ENCODE peak calls at places on chromosome 21, in six cellular contexts. Y is endothelial cell of umbilical vein, B is K562, R is A549, P is HepG2, K is GM12878. C is an unnamed sample.

GRCh38 chr21:17900990-17901385 is 81.8 kb upstream of the C21orf91 start:
- DNase-seq in Y (no peak), B (no peak), R (no peak), P (no peak), K (no peak), C (no peak)

GRCh38 chr21:25176637-25177412 is 430.5 kb downstream of the MRPL39 start:
- DNase-seq in Y (no peak), B (no peak), R (no peak), P (no peak), K (peak), C (no peak)

GRCh38 chr21:45818276-45818903 is 163.2 kb upstream of the COL6A1 start:
- DNase-seq in Y (no peak), B (no peak), R (peak), P (no peak), K (no peak), C (peak)

GRCh38 chr21:46639489-46640386 is 4.3 kb downstream of the PRMT2 start:
- DNase-seq in Y (peak), B (no peak), R (peak), P (peak), K (no peak), C (peak)

GRCh38 chr21:37647781-37648180 is 268.5 kb downstream of the KCNJ6 start:
- DNase-seq in Y (no peak), B (no peak), R (no peak), P (no peak), K (no peak), C (no peak)

GRCh38 chr21:20617130-20617529 is 381.1 kb upstream of the NCAM2 start:
- DNase-seq in Y (no peak), B (no peak), R (no peak), P (no peak), K (no peak), C (no peak)

GRCh38 chr21:44423312-44423821 is 31.9 kb upstream of the LRRC3 start:
- DNase-seq in Y (no peak), B (no peak), R (no peak), P (no peak), K (no peak), C (no peak)

GRCh38 chr21:27681038-27681437 is 714.1 kb upstream of the ADAMTS5 start:
- DNase-seq in Y (peak), B (no peak), R (no peak), P (no peak), K (no peak), C (no peak)

GRCh38 chr21:43880111-43880985 is 15.3 kb downstream of the AGPAT3 start:
- DNase-seq in Y (no peak), B (no peak), R (no peak), P (no peak), K (no peak), C (peak)

GRCh38 chr21:45259206-45259795 is 28.4 kb downstream of the POFUT2 start:
- DNase-seq in Y (no peak), B (no peak), R (no peak), P (no peak), K (no peak), C (no peak)

GRCh38 chr21:44761011-44761729 is 40.5 kb downstream of the UBE2G2 start:
- DNase-seq in Y (no peak), B (peak), R (no peak), P (peak), K (no peak), C (no peak)

GRCh38 chr21:45995686-45996179 is 14.2 kb downstream of the COL6A1 start:
- DNase-seq in Y (no peak), B (no peak), R (no peak), P (no peak), K (no peak), C (no peak)

GRCh38 chr21:38773108-38774061 is 32.3 kb upstream of the ETS2 start:
- DNase-seq in Y (peak), B (no peak), R (peak), P (peak), K (no peak), C (peak)

GRCh38 chr21:25636727-25637126 is 2.3 kb upstream of the JAM2 start:
- DNase-seq in Y (no peak), B (no peak), R (no peak), P (no peak), K (no peak), C (no peak)

GRCh38 chr21:41369105-41369914 is 7.5 kb downstream of the MX2 start:
- DNase-seq in Y (no peak), B (no peak), R (no peak), P (peak), K (peak), C (peak)

GRCh38 chr21:38958940-38959685 is 153.4 kb downstream of the ETS2 start:
- DNase-seq in Y (no peak), B (no peak), R (peak), P (peak), K (no peak), C (peak)

GRCh38 chr21:41482980-41483379 is 25.0 kb downstream of the TMPRSS2 start:
- DNase-seq in Y (no peak), B (no peak), R (no peak), P (no peak), K (no peak), C (no peak)

DNA sequence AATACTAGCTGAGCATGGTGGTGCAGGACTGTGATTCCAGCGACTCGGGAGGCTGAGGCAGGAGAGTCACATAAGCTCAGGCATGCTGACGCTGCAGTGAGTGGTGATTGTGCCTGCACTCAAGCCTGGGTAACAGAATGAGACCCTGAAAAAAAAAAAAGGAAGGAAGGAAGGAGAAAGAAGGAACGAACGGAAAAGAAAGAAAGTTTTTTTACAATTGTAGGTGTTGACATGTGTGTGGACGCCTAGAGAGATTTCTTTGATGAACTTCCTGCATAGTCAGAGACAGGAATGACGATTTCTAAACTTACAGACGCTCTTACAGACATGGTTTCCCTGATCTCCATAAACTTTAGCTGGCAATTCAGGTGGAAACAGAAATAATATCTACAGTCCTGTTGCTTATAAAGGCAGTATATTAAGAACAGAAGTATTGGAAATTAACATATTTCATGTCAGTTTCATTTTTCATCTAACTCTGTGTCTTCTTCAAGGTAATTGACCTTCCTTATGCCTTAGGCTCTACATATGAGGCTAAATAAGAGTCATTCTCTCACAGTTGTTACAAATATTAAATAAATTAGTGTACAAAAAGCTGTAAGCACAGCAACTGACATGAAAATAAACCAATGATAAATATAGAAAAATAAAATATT is 4.1 kb downstream of the SAMSN1 start:
- DNase-seq in Y (peak), B (no peak), R (no peak), P (no peak), K (no peak), C (peak)
- TF ChIP-seq POLR2A in Y (no peak), B (no peak), R (no peak), P (no peak), K (no peak), C (no peak)

GRCh38 chr21:40291560-40291959 is 424.3 kb downstream of the PCP4 start:
- DNase-seq in Y (no peak), B (no peak), R (no peak), P (no peak), K (no peak), C (no peak)
- TF ChIP-seq MYC in Y (no peak), B (no peak), R (no peak), P (no peak), K (no peak), C (no peak)

GRCh38 chr21:15592957-15593356 is 136.8 kb upstream of the USP25 start:
- DNase-seq in Y (no peak), B (no peak), R (no peak), P (no peak), K (no peak), C (no peak)

GRCh38 chr21:15586752-15587436 is 142.9 kb upstream of the USP25 start:
- DNase-seq in Y (no peak), B (no peak), R (no peak), P (no peak), K (no peak), C (no peak)

DNA sequence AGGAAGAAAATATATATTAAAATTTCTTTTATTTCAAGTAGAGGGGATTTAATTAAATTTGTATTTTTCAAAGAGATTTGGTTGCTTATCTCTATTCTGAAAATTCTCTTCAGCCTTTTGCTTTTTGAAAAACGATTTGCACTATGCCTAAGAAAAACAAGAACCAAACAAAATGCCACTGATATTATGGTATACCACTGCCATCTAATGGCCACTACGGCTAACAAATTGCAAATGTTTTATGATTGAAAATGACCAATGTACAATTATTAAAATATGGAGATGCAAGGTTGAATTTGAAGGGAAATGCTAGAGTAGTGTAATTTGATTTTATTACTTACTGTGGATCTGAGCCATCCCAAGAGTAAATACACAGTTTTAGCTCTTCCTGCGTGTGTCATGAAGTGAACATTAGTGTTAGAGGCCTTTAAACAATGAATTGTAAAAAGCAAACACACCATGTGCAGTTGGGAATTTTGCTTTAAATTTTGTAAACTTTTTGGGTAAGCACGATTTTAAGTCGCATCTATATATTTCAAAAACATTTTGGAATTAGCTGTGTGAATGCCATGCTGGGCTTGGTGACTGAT is 137.4 kb upstream of the USP25 start:
- DNase-seq in Y (peak), B (no peak), R (peak), P (peak), K (no peak), C (peak)
- TF ChIP-seq CTCF in Y (peak), B (peak), R (peak), P (peak), K (peak), C (peak)

DNA sequence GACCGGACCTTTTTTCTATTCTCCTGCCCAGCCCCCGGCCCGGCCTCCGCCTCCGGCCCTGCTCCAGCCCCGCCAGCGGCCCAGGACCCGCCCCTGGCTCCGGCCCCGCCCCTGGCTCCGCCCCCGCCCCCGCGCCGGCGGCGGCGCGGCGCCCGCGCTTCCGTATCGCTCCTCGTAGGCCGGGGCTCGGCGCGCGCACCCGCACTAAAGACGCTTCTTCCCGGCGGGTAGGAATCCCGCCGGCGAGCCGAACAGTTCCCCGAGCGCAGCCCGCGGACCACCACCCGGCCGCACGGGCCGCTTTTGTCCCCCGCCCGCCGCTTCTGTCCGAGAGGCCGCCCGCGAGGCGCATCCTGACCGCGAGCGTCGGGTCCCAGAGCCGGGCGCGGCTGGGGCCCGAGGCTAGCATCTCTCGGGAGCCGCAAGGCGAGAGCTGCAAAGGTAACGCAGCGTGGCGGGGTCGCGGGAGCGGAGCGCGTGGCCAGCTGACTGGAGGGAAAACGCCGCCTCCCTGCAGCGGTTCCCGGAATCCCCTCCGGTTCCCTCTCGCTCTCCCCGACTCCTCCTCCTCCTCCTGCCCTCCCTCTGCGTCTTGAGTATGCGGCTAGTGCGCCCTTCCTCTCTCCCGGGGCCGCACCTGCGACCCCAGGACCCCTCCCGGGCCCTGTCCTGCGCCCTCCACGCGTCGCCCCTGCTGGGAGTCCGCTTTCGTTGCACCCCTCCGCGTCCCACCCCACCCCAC is at the start of gene IFNAR2:
- DNase-seq in Y (peak), B (peak), R (peak), P (peak), K (no peak), C (peak)
- TF ChIP-seq POLR2A in Y (peak), B (peak), R (peak), P (peak), K (peak), C (peak)